ENCODE peak calls at places on chromosome 6, in five cellular contexts. One of them, this sample, is unnamed.

GRCh38 chr6:15754035-15754705 is 91.3 kb upstream of the DTNBP1 start:
- DNase-seq in posterior cingulate gyrus: no peak
- DNase-seq in hepatocyte: no peak
- DNase-seq in A549: no peak
- DNase-seq in HFFc6: peak
- DNase-seq in this sample: peak

GRCh38 chr6:156719720-156720563 is 57.2 kb upstream of the ARID1B start:
- DNase-seq in posterior cingulate gyrus: peak
- DNase-seq in hepatocyte: peak
- DNase-seq in A549: peak
- DNase-seq in HFFc6: peak
- DNase-seq in this sample: peak

GRCh38 chr6:169156108-169156821 is 97.4 kb downstream of the THBS2 start:
- DNase-seq in posterior cingulate gyrus: no peak
- DNase-seq in hepatocyte: no peak
- DNase-seq in A549: no peak
- DNase-seq in HFFc6: no peak
- DNase-seq in this sample: no peak

GRCh38 chr6:1916334-1916985 is 306.7 kb downstream of the FOXC1 start:
- DNase-seq in posterior cingulate gyrus: no peak
- DNase-seq in hepatocyte: no peak
- DNase-seq in A549: no peak
- DNase-seq in HFFc6: peak
- DNase-seq in this sample: peak

GRCh38 chr6:148700047-148700712 is 46.6 kb upstream of the UST start:
- DNase-seq in posterior cingulate gyrus: no peak
- DNase-seq in hepatocyte: no peak
- DNase-seq in A549: no peak
- DNase-seq in HFFc6: no peak
- DNase-seq in this sample: peak

GRCh38 chr6:149761438-149761837 is 11.9 kb downstream of the PCMT1 start:
- DNase-seq in posterior cingulate gyrus: no peak
- DNase-seq in hepatocyte: no peak
- DNase-seq in A549: no peak
- DNase-seq in HFFc6: no peak
- DNase-seq in this sample: no peak

GRCh38 chr6:164336455-164336854 is 921.9 kb downstream of the QKI start:
- DNase-seq in posterior cingulate gyrus: no peak
- DNase-seq in hepatocyte: no peak
- DNase-seq in A549: no peak
- DNase-seq in HFFc6: no peak
- DNase-seq in this sample: no peak

GRCh38 chr6:26175428-26176181 is 88.4 kb downstream of the HFE start:
- DNase-seq in posterior cingulate gyrus: no peak
- DNase-seq in hepatocyte: peak
- DNase-seq in A549: peak
- DNase-seq in HFFc6: peak
- DNase-seq in this sample: peak

GRCh38 chr6:155150967-155151671 is 112.7 kb upstream of the CLDN20 start:
- DNase-seq in posterior cingulate gyrus: no peak
- DNase-seq in hepatocyte: no peak
- DNase-seq in A549: no peak
- DNase-seq in HFFc6: no peak
- DNase-seq in this sample: no peak

GRCh38 chr6:137099689-137100398 is 55.1 kb upstream of the IL20RA start:
- DNase-seq in posterior cingulate gyrus: no peak
- DNase-seq in hepatocyte: no peak
- DNase-seq in A549: no peak
- DNase-seq in HFFc6: no peak
- DNase-seq in this sample: no peak

This sample was measured in GM03348.